ENCODE peak calls at places on chromosome 1, in five cellular contexts. One of them, this sample, is unnamed.

GRCh38 chr1:184840596-184840995 is 85.9 kb upstream of the EDEM3 start:
- DNase-seq in A549: no peak
- DNase-seq in WTC11: no peak
- DNase-seq in HepG2: no peak
- DNase-seq in GM12878: no peak
- DNase-seq in this sample: no peak

GRCh38 chr1:206738370-206739366 is 31.9 kb upstream of the IL19 start:
- DNase-seq in A549: peak
- DNase-seq in WTC11: peak
- DNase-seq in HepG2: peak
- DNase-seq in GM12878: no peak
- DNase-seq in this sample: no peak

GRCh38 chr1:152005360-152005912 is 11.8 kb upstream of the S100A10 start:
- DNase-seq in A549: no peak
- DNase-seq in WTC11: no peak
- DNase-seq in HepG2: no peak
- DNase-seq in GM12878: no peak
- DNase-seq in this sample: no peak

GRCh38 chr1:16975838-16976237 is 4.6 kb downstream of the MFAP2 start:
- DNase-seq in A549: no peak
- DNase-seq in WTC11: no peak
- DNase-seq in HepG2: no peak
- DNase-seq in GM12878: no peak
- DNase-seq in this sample: no peak

GRCh38 chr1:46342084-46342656 is 1.6 kb downstream of the NSUN4 start:
- DNase-seq in A549: peak
- DNase-seq in WTC11: peak
- DNase-seq in HepG2: no peak
- DNase-seq in GM12878: peak
- DNase-seq in this sample: peak

GRCh38 chr1:112247036-112247597 is 148.9 kb upstream of the CTTNBP2NL start:
- DNase-seq in A549: no peak
- DNase-seq in WTC11: no peak
- DNase-seq in HepG2: no peak
- DNase-seq in GM12878: no peak
- DNase-seq in this sample: no peak

GRCh38 chr1:43558346-43558841 is 27.7 kb downstream of the PTPRF start:
- DNase-seq in A549: no peak
- DNase-seq in WTC11: peak
- DNase-seq in HepG2: no peak
- DNase-seq in GM12878: no peak
- DNase-seq in this sample: no peak

GRCh38 chr1:246724725-246725095 is 501 bp downstream of the SCCPDH start:
- DNase-seq in A549: peak
- DNase-seq in WTC11: peak
- DNase-seq in HepG2: no peak
- DNase-seq in GM12878: no peak
- DNase-seq in this sample: peak

GRCh38 chr1:220875233-220875632 is 4.0 kb upstream of the HLX start:
- DNase-seq in A549: no peak
- DNase-seq in WTC11: no peak
- DNase-seq in HepG2: no peak
- DNase-seq in GM12878: no peak
- DNase-seq in this sample: no peak

GRCh38 chr1:6962390-6962955 is 177.2 kb downstream of the CAMTA1 start:
- DNase-seq in A549: peak
- DNase-seq in WTC11: peak
- DNase-seq in HepG2: no peak
- DNase-seq in GM12878: peak
- DNase-seq in this sample: peak

GRCh38 chr1:115107501-115108260 is 18.4 kb upstream of the TSPAN2 start:
- DNase-seq in A549: no peak
- DNase-seq in WTC11: no peak
- DNase-seq in HepG2: no peak
- DNase-seq in GM12878: no peak
- DNase-seq in this sample: no peak

GRCh38 chr1:17181785-17182464 is 23.0 kb upstream of the PADI1 start:
- DNase-seq in A549: no peak
- DNase-seq in WTC11: no peak
- DNase-seq in HepG2: no peak
- DNase-seq in GM12878: no peak
- DNase-seq in this sample: no peak

GRCh38 chr1:84020151-84020550 is 21.2 kb upstream of the TTLL7 start:
- DNase-seq in A549: no peak
- DNase-seq in WTC11: no peak
- DNase-seq in HepG2: no peak
- DNase-seq in GM12878: no peak
- DNase-seq in this sample: no peak

GRCh38 chr1:28259935-28260802 is 851 bp downstream of the SESN2 start:
- DNase-seq in A549: peak
- DNase-seq in WTC11: peak
- DNase-seq in HepG2: no peak
- DNase-seq in GM12878: no peak
- DNase-seq in this sample: peak

GRCh38 chr1:79193211-79194079 is 186.9 kb upstream of the ADGRL4 start:
- DNase-seq in A549: peak
- DNase-seq in WTC11: peak
- DNase-seq in HepG2: no peak
- DNase-seq in GM12878: peak
- DNase-seq in this sample: no peak

GRCh38 chr1:10736623-10737267 is 59.7 kb downstream of the CASZ1 start:
- DNase-seq in A549: no peak
- DNase-seq in WTC11: no peak
- DNase-seq in HepG2: no peak
- DNase-seq in GM12878: no peak
- DNase-seq in this sample: no peak

GRCh38 chr1:150567717-150568561 is 11.5 kb downstream of the MCL1 start:
- DNase-seq in A549: peak
- DNase-seq in WTC11: peak
- DNase-seq in HepG2: peak
- DNase-seq in GM12878: no peak
- DNase-seq in this sample: peak

GRCh38 chr1:9909222-9910046 is 635 bp downstream of the CTNNBIP1 start:
- DNase-seq in A549: no peak
- DNase-seq in WTC11: peak
- DNase-seq in HepG2: no peak
- DNase-seq in GM12878: no peak
- DNase-seq in this sample: peak

GRCh38 chr1:151187205-151187604 is 2.8 kb downstream of the VPS72 start:
- DNase-seq in A549: no peak
- DNase-seq in WTC11: no peak
- DNase-seq in HepG2: no peak
- DNase-seq in GM12878: no peak
- DNase-seq in this sample: no peak

GRCh38 chr1:229059671-229060079 is 211.2 kb upstream of the RAB4A start:
- DNase-seq in A549: no peak
- DNase-seq in WTC11: no peak
- DNase-seq in HepG2: no peak
- DNase-seq in GM12878: no peak
- DNase-seq in this sample: no peak

GRCh38 chr1:39632491-39633417 is 6.7 kb downstream of the HEYL start:
- DNase-seq in A549: no peak
- DNase-seq in WTC11: peak
- DNase-seq in HepG2: no peak
- DNase-seq in GM12878: no peak
- DNase-seq in this sample: peak

GRCh38 chr1:15953294-15953771 is 22.6 kb downstream of the ZBTB17 start:
- DNase-seq in A549: no peak
- DNase-seq in WTC11: no peak
- DNase-seq in HepG2: no peak
- DNase-seq in GM12878: no peak
- DNase-seq in this sample: no peak

GRCh38 chr1:938088-938683 is 14.5 kb downstream of the SAMD11 start:
- DNase-seq in A549: peak
- DNase-seq in WTC11: no peak
- DNase-seq in HepG2: peak
- DNase-seq in GM12878: no peak
- DNase-seq in this sample: peak

GRCh38 chr1:12184008-12184681 is 17.4 kb downstream of the TNFRSF1B start:
- DNase-seq in A549: no peak
- DNase-seq in WTC11: no peak
- DNase-seq in HepG2: peak
- DNase-seq in GM12878: no peak
- DNase-seq in this sample: peak

GRCh38 chr1:156476501-156477298 is 23.9 kb downstream of the MEF2D start:
- DNase-seq in A549: peak
- DNase-seq in WTC11: no peak
- DNase-seq in HepG2: peak
- DNase-seq in GM12878: no peak
- DNase-seq in this sample: no peak

GRCh38 chr1:9589144-9589718 is 520 bp downstream of the TMEM201 start:
- DNase-seq in A549: no peak
- DNase-seq in WTC11: no peak
- DNase-seq in HepG2: no peak
- DNase-seq in GM12878: no peak
- DNase-seq in this sample: no peak

GRCh38 chr1:240827786-240828185 is 215.8 kb upstream of the GREM2 start:
- DNase-seq in A549: no peak
- DNase-seq in WTC11: no peak
- DNase-seq in HepG2: no peak
- DNase-seq in GM12878: no peak
- DNase-seq in this sample: no peak

GRCh38 chr1:185284533-185285244 is 32.4 kb downstream of the IVNS1ABP start:
- DNase-seq in A549: no peak
- DNase-seq in WTC11: no peak
- DNase-seq in HepG2: no peak
- DNase-seq in GM12878: no peak
- DNase-seq in this sample: peak

GRCh38 chr1:5981009-5981380 is 11.2 kb downstream of the NPHP4 start:
- DNase-seq in A549: no peak
- DNase-seq in WTC11: no peak
- DNase-seq in HepG2: no peak
- DNase-seq in GM12878: no peak
- DNase-seq in this sample: no peak

GRCh38 chr1:228404107-228404720 is 2.4 kb downstream of the TRIM11 start:
- DNase-seq in A549: no peak
- DNase-seq in WTC11: no peak
- DNase-seq in HepG2: no peak
- DNase-seq in GM12878: no peak
- DNase-seq in this sample: no peak

GRCh38 chr1:76110662-76111061 is 36.1 kb downstream of the ST6GALNAC3 start:
- DNase-seq in A549: peak
- DNase-seq in WTC11: no peak
- DNase-seq in HepG2: no peak
- DNase-seq in GM12878: no peak
- DNase-seq in this sample: no peak

GRCh38 chr1:24275510-24275909 is 43.6 kb upstream of the GRHL3 start:
- DNase-seq in A549: no peak
- DNase-seq in WTC11: no peak
- DNase-seq in HepG2: no peak
- DNase-seq in GM12878: no peak
- DNase-seq in this sample: no peak

GRCh38 chr1:19353596-19353995 is 41.5 kb downstream of the SLC66A1 start:
- DNase-seq in A549: no peak
- DNase-seq in WTC11: peak
- DNase-seq in HepG2: no peak
- DNase-seq in GM12878: no peak
- DNase-seq in this sample: no peak

DNA sequence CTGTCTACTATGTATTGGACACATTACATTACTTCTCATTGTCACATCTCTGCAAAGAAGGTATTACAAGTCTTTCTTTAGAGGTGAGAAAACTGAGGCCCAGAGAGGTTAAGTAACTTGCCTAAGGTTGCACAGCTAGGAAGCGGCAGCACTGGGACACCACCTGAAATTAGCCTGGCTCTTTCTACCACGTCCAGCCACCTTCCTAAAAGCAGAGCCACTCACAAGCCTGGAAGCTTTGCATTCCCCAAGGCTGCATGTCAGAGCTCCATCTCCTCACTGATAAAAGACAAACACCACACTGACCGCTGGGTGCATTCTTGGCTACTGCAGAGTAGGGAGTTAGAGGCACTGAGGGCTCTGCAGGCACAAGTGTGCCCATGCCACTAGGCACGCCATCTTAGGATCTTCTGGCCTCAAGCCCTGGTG is 2.4 kb downstream of the CD247 start:
- DNase-seq in A549: no peak
- DNase-seq in WTC11: no peak
- DNase-seq in HepG2: no peak
- DNase-seq in GM12878: no peak
- DNase-seq in this sample: no peak
- TF ChIP-seq ESRRA in A549: no peak
- TF ChIP-seq ESRRA in WTC11: no peak
- TF ChIP-seq ESRRA in HepG2: no peak
- TF ChIP-seq ESRRA in GM12878: no peak
- TF ChIP-seq ESRRA in this sample: no peak

GRCh38 chr1:226988337-226988672 is 48.2 kb downstream of the COQ8A start:
- DNase-seq in A549: no peak
- DNase-seq in WTC11: no peak
- DNase-seq in HepG2: no peak
- DNase-seq in GM12878: no peak
- DNase-seq in this sample: no peak
- TF ChIP-seq ESRRA in A549: no peak
- TF ChIP-seq ESRRA in WTC11: no peak
- TF ChIP-seq ESRRA in HepG2: no peak
- TF ChIP-seq ESRRA in GM12878: no peak
- TF ChIP-seq ESRRA in this sample: no peak

GRCh38 chr1:164685656-164686055 is 126.7 kb downstream of the PBX1 start:
- DNase-seq in A549: no peak
- DNase-seq in WTC11: no peak
- DNase-seq in HepG2: no peak
- DNase-seq in GM12878: no peak
- DNase-seq in this sample: no peak

GRCh38 chr1:164692420-164692819 is 133.4 kb downstream of the PBX1 start:
- DNase-seq in A549: no peak
- DNase-seq in WTC11: no peak
- DNase-seq in HepG2: no peak
- DNase-seq in GM12878: no peak
- DNase-seq in this sample: no peak

GRCh38 chr1:164693564-164694359 is 134.8 kb downstream of the PBX1 start:
- DNase-seq in A549: no peak
- DNase-seq in WTC11: no peak
- DNase-seq in HepG2: no peak
- DNase-seq in GM12878: no peak
- DNase-seq in this sample: no peak

GRCh38 chr1:164688791-164689190 is 129.8 kb downstream of the PBX1 start:
- DNase-seq in A549: no peak
- DNase-seq in WTC11: no peak
- DNase-seq in HepG2: no peak
- DNase-seq in GM12878: no peak
- DNase-seq in this sample: no peak

GRCh38 chr1:164689672-164690655 is 131.0 kb downstream of the PBX1 start:
- DNase-seq in A549: no peak
- DNase-seq in WTC11: no peak
- DNase-seq in HepG2: no peak
- DNase-seq in GM12878: no peak
- DNase-seq in this sample: no peak
- TF ChIP-seq ESRRA in A549: no peak
- TF ChIP-seq ESRRA in WTC11: no peak
- TF ChIP-seq ESRRA in HepG2: no peak
- TF ChIP-seq ESRRA in GM12878: no peak
- TF ChIP-seq ESRRA in this sample: no peak

DNA sequence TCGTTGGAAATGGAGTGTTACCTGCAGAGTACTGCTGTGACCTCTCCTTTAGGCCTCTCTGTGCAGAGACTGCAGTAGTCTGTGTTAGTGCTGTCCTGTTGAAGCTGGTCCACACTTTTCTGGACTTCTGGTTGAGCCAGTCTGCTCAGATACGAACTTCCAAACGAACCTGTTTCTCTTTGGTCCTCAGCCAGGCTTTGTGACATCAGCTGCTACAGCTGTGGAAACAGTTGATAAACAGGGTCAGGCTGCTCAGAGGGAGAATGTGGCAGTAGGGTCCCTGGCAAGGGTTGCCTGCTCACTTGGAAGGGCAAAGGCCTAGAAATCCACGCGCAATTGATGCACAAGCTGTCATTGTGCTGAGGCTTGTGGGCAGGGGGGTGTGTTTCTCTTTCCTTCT is 98.8 kb downstream of the NOS1AP start:
- DNase-seq in A549: no peak
- DNase-seq in WTC11: no peak
- DNase-seq in HepG2: no peak
- DNase-seq in GM12878: no peak
- DNase-seq in this sample: no peak
- TF ChIP-seq ESRRA in A549: no peak
- TF ChIP-seq ESRRA in WTC11: no peak
- TF ChIP-seq ESRRA in HepG2: no peak
- TF ChIP-seq ESRRA in GM12878: no peak
- TF ChIP-seq ESRRA in this sample: no peak